ENCODE peak calls at places on chromosomes 12 and 14, in five cellular contexts. One of them, this sample, is unnamed.

GRCh38 chr14:61374284-61374683 is 52.9 kb downstream of the PRKCH start:
- DNase-seq in neural progenitor cell: no peak
- DNase-seq in GM23338: peak
- DNase-seq in OCI-LY7: peak
- DNase-seq in HCT116: no peak
- DNase-seq in this sample: no peak

GRCh38 chr14:102501751-102502315 is 7.7 kb downstream of the ANKRD9 start:
- DNase-seq in HCT116: no peak
- DNase-seq in OCI-LY7: peak
- DNase-seq in GM23338: peak
- DNase-seq in neural progenitor cell: no peak
- DNase-seq in this sample: no peak

GRCh38 chr14:76699901-76700590 is 61.2 kb upstream of the VASH1 start:
- DNase-seq in GM23338: no peak
- DNase-seq in neural progenitor cell: no peak
- DNase-seq in OCI-LY7: no peak
- DNase-seq in HCT116: no peak
- DNase-seq in this sample: no peak

GRCh38 chr12:24919346-24920001 is 29.4 kb downstream of the BCAT1 start:
- DNase-seq in HCT116: no peak
- DNase-seq in OCI-LY7: no peak
- DNase-seq in GM23338: no peak
- DNase-seq in neural progenitor cell: no peak
- DNase-seq in this sample: no peak

GRCh38 chr12:6614513-6615177 is 7.5 kb upstream of the CHD4 start:
- DNase-seq in OCI-LY7: no peak
- DNase-seq in GM23338: peak
- DNase-seq in neural progenitor cell: peak
- DNase-seq in HCT116: no peak
- DNase-seq in this sample: peak

GRCh38 chr12:107635139-107635538 is 50.5 kb upstream of the PWP1 start:
- DNase-seq in neural progenitor cell: peak
- DNase-seq in OCI-LY7: no peak
- DNase-seq in GM23338: peak
- DNase-seq in HCT116: no peak
- DNase-seq in this sample: no peak

GRCh38 chr12:111310076-111310870 is 58.6 kb downstream of the PHETA1 start:
- DNase-seq in GM23338: no peak
- DNase-seq in neural progenitor cell: no peak
- DNase-seq in HCT116: no peak
- DNase-seq in OCI-LY7: no peak
- DNase-seq in this sample: no peak

GRCh38 chr12:1634590-1635191 is 5.7 kb downstream of the WNT5B start:
- DNase-seq in neural progenitor cell: peak
- DNase-seq in OCI-LY7: peak
- DNase-seq in GM23338: peak
- DNase-seq in HCT116: peak
- DNase-seq in this sample: peak

GRCh38 chr14:55843718-55844403 is 263.9 kb downstream of the KTN1 start:
- DNase-seq in GM23338: no peak
- DNase-seq in OCI-LY7: no peak
- DNase-seq in HCT116: no peak
- DNase-seq in neural progenitor cell: no peak
- DNase-seq in this sample: peak

GRCh38 chr12:88958961-88959360 is 378.7 kb upstream of the KITLG start:
- DNase-seq in HCT116: no peak
- DNase-seq in neural progenitor cell: peak
- DNase-seq in GM23338: peak
- DNase-seq in OCI-LY7: no peak
- DNase-seq in this sample: no peak

GRCh38 chr12:57103856-57104255 is 7.3 kb downstream of the STAT6 start:
- DNase-seq in GM23338: no peak
- DNase-seq in HCT116: no peak
- DNase-seq in OCI-LY7: no peak
- DNase-seq in neural progenitor cell: no peak
- DNase-seq in this sample: no peak

GRCh38 chr12:92802906-92803305 is 100.1 kb downstream of the PLEKHG7 start:
- DNase-seq in HCT116: no peak
- DNase-seq in neural progenitor cell: no peak
- DNase-seq in OCI-LY7: no peak
- DNase-seq in GM23338: no peak
- DNase-seq in this sample: no peak

GRCh38 chr14:70441641-70442040 is 10.3 kb upstream of the ADAM21 start:
- DNase-seq in OCI-LY7: no peak
- DNase-seq in neural progenitor cell: no peak
- DNase-seq in HCT116: no peak
- DNase-seq in GM23338: no peak
- DNase-seq in this sample: no peak

GRCh38 chr14:71597289-71597920 is 334.8 kb upstream of the RGS6 start:
- DNase-seq in HCT116: no peak
- DNase-seq in OCI-LY7: no peak
- DNase-seq in neural progenitor cell: no peak
- DNase-seq in GM23338: no peak
- DNase-seq in this sample: no peak

GRCh38 chr14:71600309-71600708 is 331.9 kb upstream of the RGS6 start:
- DNase-seq in OCI-LY7: no peak
- DNase-seq in neural progenitor cell: no peak
- DNase-seq in GM23338: no peak
- DNase-seq in HCT116: no peak
- DNase-seq in this sample: no peak

GRCh38 chr14:71594828-71595227 is 337.4 kb upstream of the RGS6 start:
- DNase-seq in HCT116: no peak
- DNase-seq in OCI-LY7: no peak
- DNase-seq in neural progenitor cell: peak
- DNase-seq in GM23338: no peak
- DNase-seq in this sample: peak

GRCh38 chr14:71595441-71595840 is 336.8 kb upstream of the RGS6 start:
- DNase-seq in GM23338: no peak
- DNase-seq in neural progenitor cell: no peak
- DNase-seq in OCI-LY7: no peak
- DNase-seq in HCT116: no peak
- DNase-seq in this sample: no peak

DNA sequence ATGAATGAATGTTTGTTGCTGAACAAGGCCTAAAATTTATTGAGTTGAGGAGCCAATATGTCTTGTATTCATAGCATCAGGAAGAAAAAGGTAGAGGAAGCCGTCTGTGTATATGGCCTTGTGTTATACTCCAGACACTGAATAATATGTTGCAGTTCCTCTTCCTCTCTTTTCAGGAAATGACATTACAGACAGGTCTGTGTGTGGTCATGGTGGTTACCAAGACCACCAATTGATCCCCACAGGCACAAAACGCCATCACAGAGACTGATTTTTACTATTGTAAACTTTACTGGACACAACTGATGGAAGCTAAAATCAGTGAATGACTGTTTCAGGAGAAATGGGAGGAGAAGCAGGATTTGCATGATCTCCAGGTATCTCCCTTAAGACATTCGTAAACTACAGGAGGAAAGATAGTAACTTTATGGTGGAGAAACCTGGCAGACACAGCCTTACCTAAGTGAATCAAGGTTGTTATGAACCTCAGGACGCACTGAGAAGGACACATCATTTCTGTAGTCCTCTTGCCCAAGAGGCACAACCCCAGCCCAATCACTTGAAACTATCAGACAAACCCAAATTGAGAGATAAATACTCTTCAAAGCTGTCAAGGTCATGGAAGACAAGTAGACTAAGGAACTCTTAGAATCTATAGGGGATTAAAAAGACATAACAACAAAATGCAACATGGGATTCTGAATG is 334.1 kb upstream of the RGS6 start:
- DNase-seq in neural progenitor cell: no peak
- DNase-seq in OCI-LY7: peak
- DNase-seq in GM23338: no peak
- DNase-seq in HCT116: no peak
- DNase-seq in this sample: no peak
- TF ChIP-seq EZH2phosphoT487 in neural progenitor cell: no peak
- TF ChIP-seq EZH2phosphoT487 in OCI-LY7: no peak
- TF ChIP-seq EZH2phosphoT487 in GM23338: no peak
- TF ChIP-seq EZH2phosphoT487 in HCT116: no peak
- TF ChIP-seq EZH2phosphoT487 in this sample: no peak

GRCh38 chr14:36207500-36207899 is 31.0 kb upstream of the PTCSC3 start:
- DNase-seq in HCT116: no peak
- DNase-seq in OCI-LY7: no peak
- DNase-seq in neural progenitor cell: peak
- DNase-seq in GM23338: peak
- DNase-seq in this sample: peak
- TF ChIP-seq EZH2phosphoT487 in HCT116: no peak
- TF ChIP-seq EZH2phosphoT487 in OCI-LY7: no peak
- TF ChIP-seq EZH2phosphoT487 in neural progenitor cell: no peak
- TF ChIP-seq EZH2phosphoT487 in GM23338: no peak
- TF ChIP-seq EZH2phosphoT487 in this sample: no peak

GRCh38 chr14:23030936-23031335 is 3.8 kb downstream of the PSMB5 start:
- DNase-seq in GM23338: no peak
- DNase-seq in OCI-LY7: no peak
- DNase-seq in HCT116: no peak
- DNase-seq in neural progenitor cell: no peak
- DNase-seq in this sample: no peak
- TF ChIP-seq EZH2phosphoT487 in GM23338: no peak
- TF ChIP-seq EZH2phosphoT487 in OCI-LY7: no peak
- TF ChIP-seq EZH2phosphoT487 in HCT116: no peak
- TF ChIP-seq EZH2phosphoT487 in neural progenitor cell: no peak
- TF ChIP-seq EZH2phosphoT487 in this sample: no peak

GRCh38 chr14:44912041-44912869 is 49.5 kb downstream of the KLHL28 start:
- DNase-seq in GM23338: peak
- DNase-seq in OCI-LY7: no peak
- DNase-seq in neural progenitor cell: no peak
- DNase-seq in HCT116: no peak
- DNase-seq in this sample: peak

GRCh38 chr14:44914849-44915248 is 46.9 kb downstream of the KLHL28 start:
- DNase-seq in GM23338: peak
- DNase-seq in HCT116: no peak
- DNase-seq in OCI-LY7: no peak
- DNase-seq in neural progenitor cell: peak
- DNase-seq in this sample: peak

GRCh38 chr14:44910826-44911225 is 50.9 kb downstream of the KLHL28 start:
- DNase-seq in OCI-LY7: no peak
- DNase-seq in GM23338: peak
- DNase-seq in HCT116: no peak
- DNase-seq in neural progenitor cell: no peak
- DNase-seq in this sample: no peak
- TF ChIP-seq EZH2phosphoT487 in OCI-LY7: no peak
- TF ChIP-seq EZH2phosphoT487 in GM23338: no peak
- TF ChIP-seq EZH2phosphoT487 in HCT116: no peak
- TF ChIP-seq EZH2phosphoT487 in neural progenitor cell: no peak
- TF ChIP-seq EZH2phosphoT487 in this sample: no peak

This sample was measured in GM23248.